ENCODE peak calls at places on chromosomes 13 and 19, in four cellular contexts. One of them, this sample, is unnamed. For H3K4me1, the result is how much of the 10 kb centered on the place peaks cover.

GRCh38 chr19:33293255-33294057 is 8.9 kb downstream of the CEBPA start:
- DNase-seq in heart right ventricle: no peak
- DNase-seq in esophagus muscularis mucosa: no peak
- DNase-seq in psoas muscle: peak
- DNase-seq in this sample: no peak

GRCh38 chr13:20528451-20528850 is 2.8 kb upstream of the CRYL1 start:
- DNase-seq in psoas muscle: no peak
- DNase-seq in esophagus muscularis mucosa: no peak
- DNase-seq in heart right ventricle: no peak
- DNase-seq in this sample: no peak

GRCh38 chr19:4730740-4731171 is 7.1 kb upstream of the DPP9 start:
- DNase-seq in heart right ventricle: peak
- DNase-seq in esophagus muscularis mucosa: no peak
- DNase-seq in psoas muscle: no peak
- DNase-seq in this sample: peak

GRCh38 chr13:33003458-33004019 is 12.7 kb upstream of the KL start:
- DNase-seq in psoas muscle: no peak
- DNase-seq in esophagus muscularis mucosa: no peak
- DNase-seq in heart right ventricle: no peak
- DNase-seq in this sample: no peak

GRCh38 chr13:113557013-113557412 is 27.5 kb upstream of the TFDP1 start:
- DNase-seq in heart right ventricle: no peak
- DNase-seq in esophagus muscularis mucosa: peak
- DNase-seq in psoas muscle: no peak
- DNase-seq in this sample: no peak

GRCh38 chr19:54319049-54319448 is 6.1 kb upstream of the LILRA5 start:
- DNase-seq in heart right ventricle: no peak
- DNase-seq in psoas muscle: no peak
- DNase-seq in esophagus muscularis mucosa: no peak
- DNase-seq in this sample: no peak

GRCh38 chr13:32734511-32734910 is 148.3 kb downstream of the PDS5B start:
- DNase-seq in esophagus muscularis mucosa: no peak
- DNase-seq in psoas muscle: no peak
- DNase-seq in heart right ventricle: no peak
- DNase-seq in this sample: peak

GRCh38 chr19:7751157-7751783 is 3.9 kb upstream of the CD209 start:
- DNase-seq in esophagus muscularis mucosa: no peak
- DNase-seq in psoas muscle: no peak
- DNase-seq in heart right ventricle: no peak
- DNase-seq in this sample: no peak

GRCh38 chr13:109152311-109152820 is 523.0 kb downstream of the MYO16 start:
- DNase-seq in heart right ventricle: no peak
- DNase-seq in psoas muscle: no peak
- DNase-seq in esophagus muscularis mucosa: no peak
- DNase-seq in this sample: no peak

GRCh38 chr19:55257461-55258411 is 1.1 kb downstream of the PPP6R1 start:
- DNase-seq in psoas muscle: peak
- DNase-seq in esophagus muscularis mucosa: no peak
- DNase-seq in heart right ventricle: no peak
- DNase-seq in this sample: no peak

GRCh38 chr19:17337675-17338439 is 504 bp downstream of the GTPBP3 start:
- DNase-seq in psoas muscle: no peak
- DNase-seq in heart right ventricle: no peak
- DNase-seq in esophagus muscularis mucosa: no peak
- DNase-seq in this sample: peak

GRCh38 chr19:54388001-54388802 is 23.5 kb upstream of the LAIR1 start:
- DNase-seq in esophagus muscularis mucosa: no peak
- DNase-seq in heart right ventricle: no peak
- DNase-seq in psoas muscle: no peak
- DNase-seq in this sample: no peak

GRCh38 chr19:17162580-17162979 is 52.6 kb upstream of the USE1 start:
- DNase-seq in esophagus muscularis mucosa: no peak
- DNase-seq in heart right ventricle: no peak
- DNase-seq in psoas muscle: no peak
- DNase-seq in this sample: no peak

GRCh38 chr19:38977445-38978314 is 2.1 kb upstream of the FBXO17 start:
- DNase-seq in heart right ventricle: no peak
- DNase-seq in psoas muscle: no peak
- DNase-seq in esophagus muscularis mucosa: no peak
- DNase-seq in this sample: no peak

GRCh38 chr19:55581828-55582223 is 1.2 kb upstream of the ZNF579 start:
- DNase-seq in esophagus muscularis mucosa: no peak
- DNase-seq in heart right ventricle: no peak
- DNase-seq in psoas muscle: no peak
- DNase-seq in this sample: no peak

GRCh38 chr13:59439776-59440428 is 723.8 kb downstream of the DIAPH3 start:
- DNase-seq in psoas muscle: no peak
- DNase-seq in heart right ventricle: no peak
- DNase-seq in esophagus muscularis mucosa: no peak
- DNase-seq in this sample: no peak

GRCh38 chr19:41705393-41706174 is 2.8 kb upstream of the CEACAM5 start:
- DNase-seq in psoas muscle: no peak
- DNase-seq in heart right ventricle: no peak
- DNase-seq in esophagus muscularis mucosa: no peak
- DNase-seq in this sample: no peak

GRCh38 chr13:39818953-39819352 is 163.5 kb downstream of the COG6 start:
- DNase-seq in esophagus muscularis mucosa: no peak
- DNase-seq in heart right ventricle: no peak
- DNase-seq in psoas muscle: no peak
- DNase-seq in this sample: no peak

GRCh38 chr19:29478578-29479565 is 46.9 kb upstream of the VSTM2B start:
- DNase-seq in heart right ventricle: no peak
- DNase-seq in psoas muscle: no peak
- DNase-seq in esophagus muscularis mucosa: peak
- DNase-seq in this sample: peak

DNA sequence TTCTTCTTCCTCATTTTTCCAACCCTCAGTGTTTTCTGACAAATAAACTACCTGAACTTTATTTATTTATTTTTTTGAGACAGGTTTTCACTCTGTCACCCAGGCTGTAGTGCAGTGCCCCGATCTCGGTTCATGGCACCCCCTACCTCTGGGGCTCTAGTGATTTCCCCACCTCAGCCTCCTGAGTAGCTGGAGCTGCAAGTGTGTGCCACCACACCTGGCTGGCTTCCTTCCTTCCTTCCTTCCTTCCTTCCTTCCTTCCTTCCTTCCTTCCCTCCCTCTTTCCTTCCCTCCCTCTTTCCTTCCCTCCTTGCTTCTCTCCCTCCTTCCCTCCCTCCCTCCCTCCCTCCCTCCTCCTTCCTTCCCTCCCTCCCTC is 32.3 kb downstream of the KCTD4 start:
- DNase-seq in esophagus muscularis mucosa: no peak
- DNase-seq in psoas muscle: no peak
- DNase-seq in heart right ventricle: no peak
- DNase-seq in this sample: no peak
- TF ChIP-seq CTCF in esophagus muscularis mucosa: no peak
- TF ChIP-seq CTCF in psoas muscle: no peak
- TF ChIP-seq CTCF in heart right ventricle: no peak
- TF ChIP-seq CTCF in this sample: no peak

DNA sequence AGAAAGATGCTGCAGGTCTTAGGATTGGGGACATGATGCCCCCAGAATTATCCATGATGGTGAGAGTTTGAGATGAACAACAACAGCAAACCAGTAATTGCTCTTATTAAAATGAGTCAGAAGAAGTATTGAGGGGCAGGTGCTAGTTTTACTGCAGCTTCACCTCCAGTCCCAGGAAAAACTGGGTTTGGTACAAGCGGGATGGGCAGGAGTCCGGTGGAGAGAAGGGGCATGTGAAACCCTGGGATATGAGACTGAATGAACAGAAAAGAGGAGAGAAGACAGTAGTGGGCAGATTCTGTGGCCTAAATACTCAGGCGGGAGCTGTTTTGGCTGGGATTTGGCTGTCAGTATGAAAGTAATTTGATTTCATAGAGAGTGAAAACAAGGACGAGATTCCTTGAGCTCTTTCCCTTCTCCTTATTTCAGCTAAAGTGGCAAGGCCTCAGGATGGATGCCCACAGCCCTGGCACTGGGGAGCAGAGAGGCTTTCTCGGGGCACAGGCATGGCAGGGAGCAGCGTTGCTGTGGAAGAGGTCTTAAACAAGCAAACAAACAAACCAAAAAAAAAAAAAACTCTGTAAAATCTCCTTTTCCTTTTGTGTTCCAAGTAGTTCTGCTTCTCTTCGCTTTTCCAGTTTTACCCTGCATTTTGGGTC is 30.7 kb downstream of the NFIX start:
- DNase-seq in heart right ventricle: no peak
- DNase-seq in esophagus muscularis mucosa: no peak
- DNase-seq in psoas muscle: no peak
- DNase-seq in this sample: no peak
- H3K4me1 ChIP-seq in heart right ventricle: under half
- H3K4me1 ChIP-seq in esophagus muscularis mucosa: half or more
- H3K4me1 ChIP-seq in psoas muscle: half or more
- H3K4me1 ChIP-seq in this sample: under half

DNA sequence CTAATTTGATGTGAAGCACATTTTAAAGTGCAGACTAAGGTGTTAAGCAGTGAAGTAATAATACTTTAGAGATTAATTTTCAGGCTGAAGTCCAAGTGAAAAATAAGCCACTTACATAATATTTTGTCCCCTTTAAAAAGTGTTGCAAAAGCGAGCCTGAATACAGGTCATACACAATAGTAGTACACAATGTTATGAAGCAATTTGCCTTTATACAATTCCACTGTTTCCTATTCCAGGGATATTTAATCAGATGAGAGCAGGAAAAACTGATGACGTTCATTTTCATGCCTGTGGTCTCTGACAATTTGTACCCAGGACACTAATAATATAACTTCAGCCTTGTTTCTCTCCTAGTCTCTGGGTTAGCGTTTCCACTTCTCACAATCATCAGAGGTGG is 916.7 kb downstream of the PCDH9 start:
- DNase-seq in heart right ventricle: no peak
- DNase-seq in esophagus muscularis mucosa: no peak
- DNase-seq in psoas muscle: no peak
- DNase-seq in this sample: no peak
- H3K4me3 ChIP-seq in heart right ventricle: no peak
- H3K4me3 ChIP-seq in esophagus muscularis mucosa: no peak
- H3K4me3 ChIP-seq in psoas muscle: no peak
- H3K4me3 ChIP-seq in this sample: no peak

GRCh38 chr13:44051405-44051804 is 171.7 kb downstream of the LACC1 start:
- DNase-seq in heart right ventricle: no peak
- DNase-seq in psoas muscle: no peak
- DNase-seq in esophagus muscularis mucosa: no peak
- DNase-seq in this sample: no peak

GRCh38 chr13:44049546-44049945 is 169.8 kb downstream of the LACC1 start:
- DNase-seq in psoas muscle: no peak
- DNase-seq in esophagus muscularis mucosa: no peak
- DNase-seq in heart right ventricle: no peak
- DNase-seq in this sample: no peak

GRCh38 chr13:44050450-44051063 is 170.9 kb downstream of the LACC1 start:
- DNase-seq in psoas muscle: no peak
- DNase-seq in esophagus muscularis mucosa: no peak
- DNase-seq in heart right ventricle: no peak
- DNase-seq in this sample: no peak

GRCh38 chr13:44046428-44046827 is 166.7 kb downstream of the LACC1 start:
- DNase-seq in heart right ventricle: no peak
- DNase-seq in psoas muscle: no peak
- DNase-seq in esophagus muscularis mucosa: no peak
- DNase-seq in this sample: no peak

DNA sequence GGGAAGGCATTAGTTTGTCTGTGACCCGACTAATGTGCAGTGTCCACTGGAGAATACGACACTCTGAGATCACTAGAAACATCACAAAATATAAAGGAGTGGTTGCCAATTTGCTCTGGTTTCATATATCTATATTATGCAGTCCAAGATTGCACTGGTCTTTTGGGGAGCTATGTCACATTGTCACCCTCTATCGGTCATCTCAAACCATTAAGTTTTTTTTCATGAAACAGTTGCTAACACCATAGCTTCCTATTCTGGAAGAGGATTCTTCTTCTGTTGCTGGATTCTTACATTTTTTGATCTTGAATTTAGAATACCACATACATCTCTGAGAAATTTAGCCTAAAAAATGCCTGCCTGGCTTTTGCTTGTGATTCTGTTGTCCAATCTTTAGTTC is 168.6 kb downstream of the LACC1 start:
- DNase-seq in esophagus muscularis mucosa: no peak
- DNase-seq in psoas muscle: no peak
- DNase-seq in heart right ventricle: no peak
- DNase-seq in this sample: no peak
- TF ChIP-seq CTCF in esophagus muscularis mucosa: no peak
- TF ChIP-seq CTCF in psoas muscle: no peak
- TF ChIP-seq CTCF in heart right ventricle: peak
- TF ChIP-seq CTCF in this sample: peak